ENCODE peak calls at places on chromosomes 7 and 10, in six cellular contexts. Q is GM13977, N is endothelial cell of umbilical vein, B is tibial nerve, L is epithelial cell of esophagus, H is psoas muscle. K is an unnamed sample.

GRCh38 chr7:74452748-74453320 is 872 bp upstream of the GTF2IRD1 start:
- DNase-seq in L (peak), Q (peak), B (no peak), H (peak), N (peak), K (no peak)

GRCh38 chr10:113780681-113781250 is 29.3 kb downstream of the PLEKHS1 start:
- DNase-seq in B (no peak), H (no peak), N (no peak), L (no peak), Q (no peak), K (no peak)

GRCh38 chr7:29119538-29119937 is 26.8 kb downstream of the CPVL start:
- DNase-seq in B (no peak), Q (no peak), N (no peak), H (no peak), L (no peak), K (no peak)

GRCh38 chr10:93657757-93658156 is 44.6 kb downstream of the FRA10AC1 start:
- DNase-seq in N (no peak), Q (no peak), L (no peak), H (no peak), B (no peak), K (no peak)

GRCh38 chr7:16648551-16648950 is 2.6 kb downstream of the BZW2 start:
- DNase-seq in L (no peak), B (no peak), N (peak), Q (no peak), H (no peak), K (no peak)

GRCh38 chr10:103688451-103688850 is 166.9 kb downstream of the SH3PXD2A start:
- DNase-seq in H (no peak), N (no peak), Q (no peak), L (no peak), B (no peak), K (no peak)

GRCh38 chr7:134693256-134693655 is 46.6 kb downstream of the BPGM start:
- DNase-seq in Q (no peak), B (peak), N (no peak), L (peak), H (peak), K (no peak)

GRCh38 chr7:131897016-131897789 is 340.8 kb upstream of the PODXL start:
- DNase-seq in N (peak), Q (no peak), B (no peak), H (no peak), L (peak), K (no peak)

GRCh38 chr10:62426086-62426485 is 51.9 kb downstream of the ZNF365 start:
- DNase-seq in B (no peak), Q (no peak), H (no peak), N (no peak), L (peak), K (no peak)

GRCh38 chr10:72794260-72794659 is 99.3 kb upstream of the OIT3 start:
- DNase-seq in Q (no peak), H (no peak), N (peak), L (peak), B (no peak), K (no peak)

GRCh38 chr7:44391171-44391570 is 65.8 kb upstream of the CAMK2B start:
- DNase-seq in Q (no peak), B (no peak), H (no peak), N (no peak), L (no peak), K (no peak)

GRCh38 chr7:158351481-158351880 is 236.1 kb downstream of the PTPRN2 start:
- DNase-seq in Q (no peak), H (no peak), B (no peak), L (no peak), N (no peak), K (no peak)

GRCh38 chr10:43220971-43221418 is 45.9 kb downstream of the RASGEF1A start:
- DNase-seq in B (no peak), N (no peak), L (no peak), H (peak), Q (no peak), K (no peak)

GRCh38 chr7:132116369-132116768 is 459.9 kb downstream of the PLXNA4 start:
- DNase-seq in N (no peak), B (no peak), Q (no peak), H (no peak), L (peak), K (no peak)

GRCh38 chr10:114714281-114714741 is 56.2 kb upstream of the ABLIM1 start:
- DNase-seq in Q (no peak), B (no peak), L (peak), N (peak), H (no peak), K (no peak)

GRCh38 chr10:16384064-16384463 is 52.7 kb upstream of the PTER start:
- DNase-seq in Q (no peak), N (no peak), H (no peak), B (no peak), L (no peak), K (no peak)

GRCh38 chr10:36542493-36542892 is 582.9 kb upstream of the ANKRD30A start:
- DNase-seq in L (no peak), H (no peak), N (peak), Q (no peak), B (no peak), K (no peak)

GRCh38 chr7:24366901-24367300 is 82.9 kb downstream of the NPY start:
- DNase-seq in Q (no peak), H (no peak), N (no peak), L (no peak), B (no peak), K (no peak)

GRCh38 chr7:103573479-103574058 is 127.6 kb upstream of the SLC26A5 start:
- DNase-seq in N (peak), Q (peak), H (no peak), L (peak), B (no peak), K (peak)

GRCh38 chr7:91082854-91083495 is 181.3 kb upstream of the FZD1 start:
- DNase-seq in L (peak), N (peak), B (no peak), H (no peak), Q (peak), K (no peak)

GRCh38 chr7:128204455-128204854 is 36.6 kb upstream of the LEP start:
- DNase-seq in L (no peak), H (no peak), Q (no peak), N (no peak), B (no peak), K (no peak)

GRCh38 chr7:74466196-74466813 is 12.6 kb downstream of the GTF2IRD1 start:
- DNase-seq in L (no peak), B (no peak), N (no peak), H (peak), Q (no peak), K (no peak)

GRCh38 chr10:132376394-132376851 is 20.6 kb upstream of the PWWP2B start:
- DNase-seq in Q (no peak), H (no peak), N (no peak), L (no peak), B (no peak), K (no peak)

GRCh38 chr7:111164442-111164841 is 73.5 kb downstream of the LRRN3 start:
- DNase-seq in Q (no peak), B (no peak), H (no peak), N (no peak), L (no peak), K (no peak)

GRCh38 chr7:65269150-65269856 is 104.4 kb upstream of the ZNF92 start:
- DNase-seq in Q (no peak), N (peak), B (no peak), H (no peak), L (peak), K (peak)

GRCh38 chr7:40220421-40220911 is 85.7 kb downstream of the SUGCT start:
- DNase-seq in L (peak), B (no peak), Q (no peak), N (no peak), H (no peak), K (no peak)

GRCh38 chr7:157413881-157414701 is 77.3 kb downstream of the DNAJB6 start:
- DNase-seq in B (no peak), H (no peak), L (no peak), N (no peak), Q (no peak), K (no peak)

GRCh38 chr7:15862016-15862780 is 175.7 kb upstream of the MEOX2 start:
- DNase-seq in Q (no peak), B (no peak), H (no peak), L (no peak), N (no peak), K (no peak)

GRCh38 chr10:133438711-133439273 is 14.4 kb upstream of the SPRN start:
- DNase-seq in Q (peak), H (no peak), L (no peak), B (no peak), N (peak), K (peak)

GRCh38 chr7:142859829-142860228 is 5.0 kb downstream of the EPHB6 start:
- DNase-seq in H (no peak), N (no peak), Q (no peak), L (peak), B (peak), K (no peak)

GRCh38 chr7:142960955-142961512 is 1.1 kb downstream of the KEL start:
- DNase-seq in Q (no peak), N (no peak), H (no peak), B (no peak), L (no peak), K (no peak)

GRCh38 chr7:74033372-74034311 is 5.7 kb downstream of the ELN start:
- DNase-seq in Q (no peak), B (peak), L (no peak), H (peak), N (no peak), K (no peak)

GRCh38 chr10:18298256-18298655 is 158.0 kb downstream of the CACNB2 start:
- DNase-seq in H (no peak), B (no peak), N (no peak), Q (no peak), L (no peak), K (no peak)

GRCh38 chr7:105654994-105655900 is 74.0 kb upstream of the EFCAB10 start:
- DNase-seq in H (no peak), Q (no peak), L (peak), B (no peak), N (peak), K (no peak)

GRCh38 chr10:8420182-8420581 is 365.7 kb downstream of the GATA3 start:
- DNase-seq in Q (no peak), L (no peak), H (no peak), B (no peak), N (no peak), K (no peak)

GRCh38 chr7:36153571-36154097 is 580 bp downstream of the EEPD1 start:
- DNase-seq in N (no peak), B (no peak), H (no peak), L (no peak), Q (no peak), K (peak)

GRCh38 chr10:14534152-14534551 is 203.4 kb upstream of the FRMD4A start:
- DNase-seq in L (no peak), H (no peak), N (no peak), Q (no peak), B (no peak), K (no peak)

GRCh38 chr10:125048101-125048864 is 106.4 kb downstream of the ZRANB1 start:
- DNase-seq in L (peak), B (peak), N (peak), H (peak), Q (peak), K (peak)

GRCh38 chr7:148624735-148625134 is 34.2 kb downstream of the C7orf33 start:
- DNase-seq in H (no peak), N (no peak), L (no peak), Q (no peak), B (no peak), K (no peak)
- TF ChIP-seq CTCF in H (no peak), N (no peak), L (no peak), Q (no peak), B (no peak), K (no peak)

GRCh38 chr10:99999319-100000108 is 10.2 kb downstream of the DNMBP start:
- DNase-seq in L (no peak), N (no peak), B (no peak), H (no peak), Q (no peak), K (no peak)

GRCh38 chr10:99994801-99995200 is 14.9 kb downstream of the DNMBP start:
- DNase-seq in L (no peak), B (no peak), H (no peak), Q (no peak), N (no peak), K (no peak)

GRCh38 chr10:99996934-99997648 is 12.7 kb downstream of the DNMBP start:
- DNase-seq in N (peak), L (no peak), Q (no peak), B (no peak), H (no peak), K (no peak)

GRCh38 chr10:99995713-99996112 is 14.0 kb downstream of the DNMBP start:
- DNase-seq in Q (no peak), B (no peak), N (no peak), L (no peak), H (no peak), K (no peak)

DNA sequence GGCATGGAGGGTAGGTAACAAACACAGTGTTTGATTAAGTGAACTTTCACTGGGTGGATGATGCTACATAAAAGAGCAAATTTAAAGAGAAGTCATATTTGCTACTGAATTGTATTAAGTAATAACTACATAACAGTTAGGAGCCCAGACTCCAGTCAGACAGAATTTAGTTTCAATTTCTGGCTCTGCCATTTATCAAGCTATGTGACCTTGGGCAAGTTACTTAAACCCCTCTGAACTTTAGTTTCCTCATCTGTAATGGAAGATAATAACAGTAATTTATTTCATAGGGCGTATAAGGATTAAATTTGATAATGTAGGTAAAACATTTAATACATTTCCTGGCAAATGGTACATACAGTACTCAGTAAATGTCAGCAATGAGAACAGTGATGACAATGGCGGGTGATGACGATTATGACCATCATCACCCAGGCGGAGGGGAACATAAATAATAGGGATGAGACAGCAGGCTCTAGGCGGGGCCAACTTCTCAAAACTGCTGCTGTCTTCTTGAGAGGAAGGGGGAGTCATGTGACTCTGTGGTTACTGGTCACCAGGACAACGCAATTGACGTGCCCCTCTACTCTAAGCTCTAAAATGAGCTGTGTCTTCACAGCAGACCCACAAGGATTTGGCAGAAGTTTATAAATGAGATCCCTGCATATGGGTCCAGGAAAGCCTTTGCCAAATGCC is 15.6 kb downstream of the DNMBP start:
- DNase-seq in B (peak), H (peak), Q (peak), L (peak), N (peak), K (peak)
- TF ChIP-seq CTCF in B (no peak), H (no peak), Q (no peak), L (no peak), N (no peak), K (no peak)

GRCh38 chr7:95905165-95905564 is 132.8 kb downstream of the DYNC1I1 start:
- DNase-seq in L (peak), B (no peak), H (no peak), Q (no peak), N (no peak), K (no peak)

GRCh38 chr7:95904099-95904498 is 131.7 kb downstream of the DYNC1I1 start:
- DNase-seq in H (no peak), B (peak), Q (no peak), N (no peak), L (no peak), K (no peak)

GRCh38 chr7:95897557-95898183 is 125.3 kb downstream of the DYNC1I1 start:
- DNase-seq in B (no peak), L (no peak), Q (no peak), H (no peak), N (peak), K (no peak)

GRCh38 chr7:95901006-95901405 is 128.7 kb downstream of the DYNC1I1 start:
- DNase-seq in L (no peak), N (no peak), Q (no peak), B (no peak), H (no peak), K (no peak)

GRCh38 chr7:95899919-95900513 is 127.7 kb downstream of the DYNC1I1 start:
- DNase-seq in N (no peak), H (no peak), B (no peak), L (no peak), Q (no peak), K (no peak)
- TF ChIP-seq CTCF in N (no peak), H (no peak), B (no peak), L (no peak), Q (no peak), K (no peak)

GRCh38 chr10:35262436-35262835 is 73.9 kb upstream of the CCNY start:
- DNase-seq in Q (no peak), B (no peak), L (peak), H (no peak), N (no peak), K (no peak)
- TF ChIP-seq CTCF in Q (no peak), B (no peak), L (no peak), H (no peak), N (no peak), K (no peak)

GRCh38 chr10:129646921-129647320 is 179.9 kb downstream of the MGMT start:
- DNase-seq in Q (no peak), N (no peak), B (no peak), H (no peak), L (no peak), K (no peak)
- TF ChIP-seq CTCF in Q (no peak), N (no peak), B (no peak), H (no peak), L (no peak), K (no peak)

GRCh38 chr7:93092757-93093370 is 24.9 kb downstream of the SAMD9 start:
- DNase-seq in B (no peak), L (peak), Q (peak), H (no peak), N (peak), K (no peak)
- TF ChIP-seq CTCF in B (no peak), L (peak), Q (peak), H (no peak), N (peak), K (no peak)